ENCODE peak calls at places on chromosome 1, in seven cellular contexts. One of them, this sample, is unnamed.

GRCh38 chr1:31593136-31593665 is 16.9 kb downstream of the TINAGL1 start:
- DNase-seq in astrocyte of the spinal cord: no peak
- DNase-seq in astrocyte: no peak
- DNase-seq in aorta: no peak
- DNase-seq in psoas muscle: no peak
- DNase-seq in mucosa of descending colon: no peak
- DNase-seq in pancreas: no peak
- DNase-seq in this sample: no peak

GRCh38 chr1:42953182-42954180 is 5.2 kb downstream of the SLC2A1 start:
- DNase-seq in mucosa of descending colon: no peak
- DNase-seq in astrocyte: no peak
- DNase-seq in psoas muscle: no peak
- DNase-seq in aorta: no peak
- DNase-seq in astrocyte of the spinal cord: no peak
- DNase-seq in pancreas: no peak
- DNase-seq in this sample: no peak

GRCh38 chr1:108610073-108610472 is 50.2 kb downstream of the EEIG2 start:
- DNase-seq in astrocyte: peak
- DNase-seq in pancreas: no peak
- DNase-seq in aorta: no peak
- DNase-seq in astrocyte of the spinal cord: peak
- DNase-seq in mucosa of descending colon: no peak
- DNase-seq in psoas muscle: no peak
- DNase-seq in this sample: no peak

GRCh38 chr1:225567789-225568188 is 85.1 kb downstream of the ENAH start:
- DNase-seq in mucosa of descending colon: no peak
- DNase-seq in aorta: no peak
- DNase-seq in pancreas: no peak
- DNase-seq in astrocyte: no peak
- DNase-seq in psoas muscle: no peak
- DNase-seq in astrocyte of the spinal cord: no peak
- DNase-seq in this sample: no peak

GRCh38 chr1:56302878-56303277 is 276.5 kb downstream of the PLPP3 start:
- DNase-seq in pancreas: no peak
- DNase-seq in aorta: no peak
- DNase-seq in mucosa of descending colon: no peak
- DNase-seq in astrocyte of the spinal cord: no peak
- DNase-seq in astrocyte: peak
- DNase-seq in psoas muscle: no peak
- DNase-seq in this sample: no peak

GRCh38 chr1:75519626-75520025 is 91.3 kb downstream of the SLC44A5 start:
- DNase-seq in psoas muscle: no peak
- DNase-seq in astrocyte of the spinal cord: no peak
- DNase-seq in aorta: no peak
- DNase-seq in pancreas: no peak
- DNase-seq in mucosa of descending colon: no peak
- DNase-seq in astrocyte: peak
- DNase-seq in this sample: no peak

GRCh38 chr1:11708554-11709350 is 17.2 kb downstream of the DRAXIN start:
- DNase-seq in aorta: no peak
- DNase-seq in mucosa of descending colon: no peak
- DNase-seq in pancreas: no peak
- DNase-seq in astrocyte of the spinal cord: no peak
- DNase-seq in psoas muscle: no peak
- DNase-seq in astrocyte: no peak
- DNase-seq in this sample: no peak

GRCh38 chr1:65263286-65263685 is 46.1 kb upstream of the DNAJC6 start:
- DNase-seq in psoas muscle: no peak
- DNase-seq in pancreas: no peak
- DNase-seq in astrocyte: no peak
- DNase-seq in mucosa of descending colon: no peak
- DNase-seq in aorta: no peak
- DNase-seq in astrocyte of the spinal cord: no peak
- DNase-seq in this sample: no peak

GRCh38 chr1:61050541-61051454 is 31.6 kb upstream of the NFIA start:
- DNase-seq in pancreas: peak
- DNase-seq in astrocyte of the spinal cord: no peak
- DNase-seq in mucosa of descending colon: peak
- DNase-seq in aorta: peak
- DNase-seq in astrocyte: no peak
- DNase-seq in psoas muscle: peak
- DNase-seq in this sample: no peak

DNA sequence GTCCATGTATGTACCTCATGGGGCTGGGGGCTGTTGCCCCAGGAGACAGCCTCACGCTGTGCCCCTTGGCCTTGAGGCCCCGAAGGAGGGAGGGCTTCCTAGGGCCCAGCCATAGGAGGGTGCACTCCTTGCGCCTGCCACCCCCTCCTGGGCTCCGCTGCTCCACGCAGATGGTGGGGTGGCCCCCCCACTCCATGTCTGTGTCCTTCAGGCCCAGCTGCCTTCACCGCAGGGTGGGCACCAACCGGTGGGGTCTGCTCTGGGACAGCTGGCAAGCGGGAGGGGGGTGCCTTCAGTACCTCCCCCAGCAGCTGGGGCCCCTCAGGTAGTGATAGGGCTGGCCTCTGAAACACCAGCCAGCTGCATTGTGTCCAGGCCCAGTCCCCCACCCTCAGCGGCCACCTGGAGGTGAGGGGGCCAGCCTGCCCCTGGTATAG is 309 bp downstream of the GJC2 start:
- DNase-seq in aorta: peak
- DNase-seq in pancreas: peak
- DNase-seq in mucosa of descending colon: no peak
- DNase-seq in astrocyte of the spinal cord: no peak
- DNase-seq in astrocyte: no peak
- DNase-seq in psoas muscle: no peak
- DNase-seq in this sample: peak
- H3K4me3 ChIP-seq in aorta: no peak
- H3K4me3 ChIP-seq in pancreas: no peak
- H3K4me3 ChIP-seq in mucosa of descending colon: no peak
- H3K4me3 ChIP-seq in astrocyte of the spinal cord: no peak
- H3K4me3 ChIP-seq in astrocyte: no peak
- H3K4me3 ChIP-seq in psoas muscle: peak
- H3K4me3 ChIP-seq in this sample: no peak

DNA sequence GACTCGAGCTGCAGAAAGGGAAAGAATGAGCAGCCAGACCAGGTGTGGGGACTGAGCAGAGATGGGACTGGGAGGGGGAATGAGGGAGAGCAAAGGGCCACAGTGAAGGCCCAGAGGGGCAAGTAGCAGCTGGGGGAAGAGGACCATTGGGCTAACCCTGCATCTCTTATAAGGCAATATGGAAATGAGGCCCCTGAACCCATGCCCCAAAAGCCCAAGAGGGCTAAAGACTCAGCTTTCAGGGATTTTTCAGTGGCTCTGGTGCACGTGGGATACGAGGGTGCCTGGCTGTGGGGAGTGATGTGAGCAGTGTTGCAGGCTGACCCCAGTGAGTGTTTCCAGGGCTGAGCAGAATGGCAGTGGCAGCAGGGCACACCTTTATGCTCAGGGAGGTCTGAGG is 496 bp upstream of the TNNI1 start:
- DNase-seq in pancreas: no peak
- DNase-seq in aorta: peak
- DNase-seq in astrocyte of the spinal cord: no peak
- DNase-seq in astrocyte: no peak
- DNase-seq in psoas muscle: no peak
- DNase-seq in mucosa of descending colon: no peak
- DNase-seq in this sample: no peak
- H3K4me3 ChIP-seq in pancreas: no peak
- H3K4me3 ChIP-seq in aorta: no peak
- H3K4me3 ChIP-seq in astrocyte of the spinal cord: no peak
- H3K4me3 ChIP-seq in astrocyte: no peak
- H3K4me3 ChIP-seq in psoas muscle: peak
- H3K4me3 ChIP-seq in mucosa of descending colon: no peak
- H3K4me3 ChIP-seq in this sample: no peak

DNA sequence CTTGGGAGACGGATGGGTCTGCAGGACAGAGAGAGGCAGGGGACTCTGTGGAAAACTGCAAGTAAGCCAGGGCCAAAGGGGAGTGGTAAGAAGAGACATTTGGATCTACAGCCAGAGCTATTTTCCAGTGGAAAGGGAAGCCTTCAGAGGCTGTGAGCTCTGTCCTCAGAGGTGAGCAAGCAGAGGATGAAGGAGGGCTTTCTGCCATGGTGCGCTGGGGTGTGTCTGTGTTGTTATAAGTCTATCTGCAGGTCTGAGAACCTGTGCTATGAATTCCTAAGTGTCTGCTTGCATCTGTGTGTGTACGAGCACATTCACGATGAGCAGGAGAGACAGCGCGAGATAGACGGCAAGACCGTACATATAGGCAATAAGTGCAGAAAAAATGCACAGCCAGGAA is 26.9 kb downstream of the DMBX1 start:
- DNase-seq in astrocyte: no peak
- DNase-seq in astrocyte of the spinal cord: no peak
- DNase-seq in pancreas: peak
- DNase-seq in psoas muscle: no peak
- DNase-seq in mucosa of descending colon: no peak
- DNase-seq in aorta: no peak
- DNase-seq in this sample: no peak
- H3K4me3 ChIP-seq in astrocyte: no peak
- H3K4me3 ChIP-seq in astrocyte of the spinal cord: no peak
- H3K4me3 ChIP-seq in pancreas: no peak
- H3K4me3 ChIP-seq in psoas muscle: no peak
- H3K4me3 ChIP-seq in mucosa of descending colon: no peak
- H3K4me3 ChIP-seq in aorta: no peak
- H3K4me3 ChIP-seq in this sample: no peak

GRCh38 chr1:180951881-180952656 is 39.4 kb downstream of the KIAA1614 start:
- DNase-seq in pancreas: no peak
- DNase-seq in psoas muscle: no peak
- DNase-seq in astrocyte of the spinal cord: no peak
- DNase-seq in aorta: peak
- DNase-seq in mucosa of descending colon: no peak
- DNase-seq in astrocyte: no peak
- DNase-seq in this sample: no peak

GRCh38 chr1:180954766-180955165 is 42.1 kb downstream of the KIAA1614 start:
- DNase-seq in mucosa of descending colon: no peak
- DNase-seq in astrocyte: no peak
- DNase-seq in psoas muscle: no peak
- DNase-seq in aorta: peak
- DNase-seq in astrocyte of the spinal cord: no peak
- DNase-seq in pancreas: no peak
- DNase-seq in this sample: no peak

GRCh38 chr1:180953791-180954721 is 41.4 kb downstream of the KIAA1614 start:
- DNase-seq in psoas muscle: peak
- DNase-seq in mucosa of descending colon: peak
- DNase-seq in pancreas: peak
- DNase-seq in astrocyte: peak
- DNase-seq in astrocyte of the spinal cord: peak
- DNase-seq in aorta: peak
- DNase-seq in this sample: peak

GRCh38 chr1:180952657-180953013 is 39.9 kb downstream of the KIAA1614 start:
- DNase-seq in astrocyte of the spinal cord: no peak
- DNase-seq in pancreas: no peak
- DNase-seq in psoas muscle: no peak
- DNase-seq in aorta: peak
- DNase-seq in mucosa of descending colon: no peak
- DNase-seq in astrocyte: no peak
- DNase-seq in this sample: no peak

GRCh38 chr1:180953291-180953747 is 40.6 kb downstream of the KIAA1614 start:
- DNase-seq in mucosa of descending colon: peak
- DNase-seq in astrocyte: no peak
- DNase-seq in psoas muscle: peak
- DNase-seq in aorta: peak
- DNase-seq in pancreas: peak
- DNase-seq in astrocyte of the spinal cord: no peak
- DNase-seq in this sample: no peak
- H3K4me3 ChIP-seq in mucosa of descending colon: peak
- H3K4me3 ChIP-seq in astrocyte: peak
- H3K4me3 ChIP-seq in psoas muscle: peak
- H3K4me3 ChIP-seq in aorta: peak
- H3K4me3 ChIP-seq in pancreas: peak
- H3K4me3 ChIP-seq in astrocyte of the spinal cord: peak
- H3K4me3 ChIP-seq in this sample: peak

This sample was measured in Caco-2.